ENCODE peak calls at places on chromosome 9, in five cellular contexts. F is psoas muscle, V is breast epithelium, R is mammary epithelial cell, A is sigmoid colon. D is an unnamed sample. For H3K36me3 and H3K9me3, the result is how much of the 10 kb centered on the place peaks cover.

GRCh38 chr9:24011206-24011605 is 185.2 kb upstream of the ELAVL2 start:
- DNase-seq in F (no peak), R (no peak), V (no peak), A (no peak), D (no peak)

GRCh38 chr9:89798546-89799120 is 193.8 kb downstream of the GADD45G start:
- DNase-seq in R (no peak), V (no peak), A (no peak), F (no peak), D (no peak)

GRCh38 chr9:135046156-135047025 is 41.1 kb upstream of the OLFM1 start:
- DNase-seq in R (no peak), F (no peak), V (no peak), A (peak), D (no peak)

GRCh38 chr9:27457445-27457844 is 66.6 kb upstream of the IFNK start:
- DNase-seq in V (no peak), R (no peak), F (no peak), A (no peak), D (no peak)

GRCh38 chr9:110520120-110520701 is 59.3 kb downstream of the SVEP1 start:
- DNase-seq in A (no peak), V (no peak), R (no peak), F (no peak), D (no peak)

GRCh38 chr9:7169717-7170348 is 412.1 kb downstream of the KDM4C start:
- DNase-seq in V (no peak), F (no peak), A (no peak), R (no peak), D (no peak)

GRCh38 chr9:27442464-27442863 is 81.6 kb upstream of the IFNK start:
- DNase-seq in R (no peak), F (no peak), V (no peak), A (no peak), D (no peak)

GRCh38 chr9:121399126-121399882 is 29.3 kb upstream of the STOM start:
- DNase-seq in R (no peak), V (no peak), A (no peak), F (no peak), D (no peak)

GRCh38 chr9:35510745-35511428 is 21.0 kb downstream of the RUSC2 start:
- DNase-seq in A (peak), V (peak), F (peak), R (peak), D (peak)

GRCh38 chr9:124871156-124871561 is 9.2 kb downstream of the ARPC5L start:
- DNase-seq in A (no peak), V (no peak), R (no peak), F (no peak), D (no peak)

GRCh38 chr9:38372685-38373619 is 19.6 kb upstream of the ALDH1B1 start:
- DNase-seq in F (no peak), R (no peak), A (no peak), V (no peak), D (no peak)

GRCh38 chr9:90433398-90433890 is 209.2 kb downstream of the DIRAS2 start:
- DNase-seq in V (peak), R (peak), A (no peak), F (no peak), D (no peak)

GRCh38 chr9:134619983-134620612 is 21.5 kb upstream of the COL5A1 start:
- DNase-seq in A (peak), V (no peak), F (no peak), R (no peak), D (no peak)

GRCh38 chr9:115939065-115939765 is 214.4 kb upstream of the PAPPA start:
- DNase-seq in A (no peak), V (no peak), F (no peak), R (peak), D (no peak)

GRCh38 chr9:83526221-83526620 is 12.0 kb downstream of the FRMD3 start:
- DNase-seq in F (no peak), R (no peak), A (no peak), V (no peak), D (no peak)

GRCh38 chr9:83526901-83527300 is 11.3 kb downstream of the FRMD3 start:
- DNase-seq in A (no peak), V (no peak), F (no peak), R (no peak), D (no peak)

GRCh38 chr9:83523684-83524083 is 14.5 kb downstream of the FRMD3 start:
- DNase-seq in V (no peak), A (no peak), R (no peak), F (no peak), D (no peak)

GRCh38 chr9:83520292-83520691 is 17.9 kb downstream of the FRMD3 start:
- DNase-seq in F (no peak), V (no peak), A (no peak), R (no peak), D (no peak)

DNA sequence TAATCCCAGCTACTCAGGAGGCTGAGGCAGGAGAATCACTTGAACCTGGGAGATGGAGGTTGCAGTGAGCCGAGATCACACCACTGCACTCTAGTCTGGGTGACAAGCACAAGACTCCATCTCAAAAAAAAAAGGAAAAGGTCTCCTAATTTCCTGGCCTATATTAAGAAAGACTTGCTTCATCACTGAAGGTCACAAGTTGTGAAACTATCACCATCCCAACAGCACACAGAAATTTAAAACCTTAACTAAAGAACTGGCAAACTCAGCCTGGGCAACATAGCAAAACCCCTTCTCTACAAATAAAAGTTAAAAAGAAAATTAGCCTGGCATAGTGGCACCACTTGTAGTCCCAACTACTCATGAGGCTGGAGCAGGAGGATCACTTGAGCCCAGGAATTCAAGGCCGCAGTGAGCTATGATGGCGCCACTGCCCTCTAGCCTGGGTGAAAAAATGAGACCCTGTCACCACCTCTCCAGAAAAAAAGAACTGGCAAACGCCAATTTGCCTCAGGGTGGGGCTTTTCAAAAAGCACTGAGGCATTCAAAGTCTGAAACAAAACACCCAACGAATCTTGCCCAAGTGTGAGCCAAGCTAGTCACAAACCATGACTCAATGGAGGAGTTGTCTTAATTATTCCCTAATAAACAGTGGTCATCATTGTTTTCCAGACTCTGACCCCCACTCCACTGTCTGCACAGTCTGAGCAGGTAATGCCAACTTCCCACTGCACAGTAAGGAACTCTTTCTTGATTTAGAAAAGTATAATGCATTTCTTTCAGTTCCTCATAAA is 17.0 kb downstream of the FRMD3 start:
- DNase-seq in A (no peak), F (no peak), V (no peak), R (peak), D (no peak)
- H3K36me3 ChIP-seq in A (under half), F (under half), V (under half), R (under half), D (under half)

GRCh38 chr9:65435464-65435863 is 150.5 kb upstream of the FOXD4L5 start:
- DNase-seq in F (no peak), A (no peak), V (no peak), R (no peak), D (no peak)
- H3K9me3 ChIP-seq in F (under half), A (under half), V (under half), R (under half), D (under half)

DNA sequence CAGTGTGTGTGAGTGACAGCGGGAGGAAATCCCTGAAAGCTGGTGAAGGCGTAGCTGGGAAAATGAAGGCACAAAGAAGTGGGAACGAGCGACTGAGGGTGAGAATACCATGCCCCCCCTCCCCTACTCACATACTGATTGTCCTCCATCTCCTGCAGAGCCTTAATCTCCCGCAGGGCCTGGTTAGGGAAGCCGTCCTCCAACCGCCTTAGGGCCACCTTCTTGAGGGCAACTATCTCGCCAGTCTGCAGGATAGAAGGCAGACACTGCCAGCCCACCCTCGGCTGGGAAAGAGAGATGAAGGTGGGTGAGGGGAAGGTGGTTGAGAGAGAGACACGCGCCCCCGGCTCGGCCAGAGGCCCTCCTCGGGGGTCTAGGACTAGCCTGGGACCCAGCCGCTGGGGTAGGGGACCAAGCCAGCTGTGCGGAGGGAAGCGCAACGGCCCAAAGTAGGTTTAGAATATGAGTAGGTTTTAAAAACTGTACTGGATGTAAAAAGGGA is 491 bp downstream of the CDK20 start:
- DNase-seq in R (peak), A (no peak), F (no peak), V (no peak), D (no peak)
- H3K36me3 ChIP-seq in R (under half), A (under half), F (under half), V (under half), D (under half)

DNA sequence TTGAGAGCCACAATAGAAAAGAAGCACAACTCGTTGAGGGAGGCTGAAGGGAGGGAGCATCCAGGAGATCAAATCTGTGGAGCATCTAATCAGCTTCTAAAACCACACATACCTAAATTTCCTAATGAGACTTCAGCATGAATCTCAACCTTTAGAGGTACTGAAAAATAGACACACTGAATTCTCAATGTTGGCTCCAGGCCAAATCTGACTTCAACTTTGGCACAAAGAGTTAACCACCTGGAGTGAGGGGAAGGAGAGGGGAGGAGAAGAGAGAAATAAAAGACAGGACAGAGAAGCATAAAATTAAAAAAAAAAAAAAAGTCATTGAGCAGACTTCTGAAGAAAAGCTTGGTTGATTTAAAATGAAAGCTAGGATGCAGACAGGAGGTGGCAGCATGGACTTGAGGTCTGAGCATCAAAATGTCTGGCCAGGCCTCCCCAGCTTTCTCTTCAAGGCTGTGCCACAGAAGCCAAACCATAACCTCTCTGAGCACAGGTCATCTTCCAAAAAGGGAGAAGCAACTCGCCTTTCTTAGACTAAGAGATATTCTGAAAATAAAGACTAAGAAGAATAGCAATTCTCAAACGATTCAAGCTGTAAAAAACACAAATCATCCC is 205.6 kb downstream of the DENND1A start:
- DNase-seq in R (peak), V (no peak), F (no peak), A (no peak), D (no peak)
- H3K9me3 ChIP-seq in R (under half), V (under half), F (under half), A (under half), D (under half)

GRCh38 chr9:118644066-118644465 is 725.2 kb downstream of the BRINP1 start:
- DNase-seq in F (no peak), V (no peak), A (no peak), R (no peak), D (peak)

GRCh38 chr9:118640836-118641557 is 728.2 kb downstream of the BRINP1 start:
- DNase-seq in F (no peak), V (no peak), A (no peak), R (peak), D (peak)

GRCh38 chr9:118637681-118638080 is 731.6 kb downstream of the BRINP1 start:
- DNase-seq in V (no peak), R (no peak), A (no peak), F (no peak), D (no peak)

GRCh38 chr9:118647331-118647730 is 721.9 kb downstream of the BRINP1 start:
- DNase-seq in R (no peak), A (no peak), F (no peak), V (no peak), D (no peak)

GRCh38 chr9:118643118-118643517 is 726.1 kb downstream of the BRINP1 start:
- DNase-seq in F (no peak), R (peak), A (no peak), V (peak), D (peak)
- H3K36me3 ChIP-seq in F (under half), R (under half), A (under half), V (under half), D (under half)

GRCh38 chr9:69308217-69308931 is 16.6 kb upstream of the ENTREP1 start:
- DNase-seq in V (no peak), A (no peak), F (no peak), R (no peak), D (no peak)

GRCh38 chr9:69317081-69317480 is 7.9 kb upstream of the ENTREP1 start:
- DNase-seq in F (no peak), V (no peak), R (peak), A (no peak), D (no peak)

GRCh38 chr9:69317894-69318293 is 7.1 kb upstream of the ENTREP1 start:
- DNase-seq in F (no peak), A (no peak), V (no peak), R (no peak), D (no peak)

GRCh38 chr9:69314547-69314946 is 10.5 kb upstream of the ENTREP1 start:
- DNase-seq in F (no peak), R (peak), V (no peak), A (no peak), D (no peak)

GRCh38 chr9:69313175-69313574 is 11.8 kb upstream of the ENTREP1 start:
- DNase-seq in V (no peak), A (no peak), R (no peak), F (no peak), D (no peak)
- H3K9me3 ChIP-seq in V (under half), A (under half), R (under half), F (under half), D (under half)

GRCh38 chr9:126934441-126934840 is 19.9 kb downstream of the RALGPS1 start:
- DNase-seq in V (no peak), F (no peak), A (no peak), R (no peak), D (no peak)

GRCh38 chr9:126935630-126936029 is 21.0 kb downstream of the RALGPS1 start:
- DNase-seq in F (no peak), A (no peak), V (no peak), R (no peak), D (peak)

GRCh38 chr9:126939821-126940221 is 25.2 kb downstream of the RALGPS1 start:
- DNase-seq in V (no peak), A (no peak), F (no peak), R (no peak), D (no peak)

GRCh38 chr9:126937444-126937843 is 22.9 kb downstream of the RALGPS1 start:
- DNase-seq in F (no peak), V (no peak), A (no peak), R (no peak), D (no peak)

GRCh38 chr9:126938332-126938731 is 23.8 kb downstream of the RALGPS1 start:
- DNase-seq in A (no peak), F (no peak), V (no peak), R (no peak), D (no peak)
- H3K36me3 ChIP-seq in A (under half), F (under half), V (under half), R (under half), D (under half)

GRCh38 chr9:138047469-138048040 is 170.0 kb downstream of the CACNA1B start:
- DNase-seq in F (no peak), V (peak), R (no peak), A (peak), D (no peak)
- H3K9me3 ChIP-seq in F (under half), V (under half), R (under half), A (under half), D (under half)